ENCODE peak calls at places on chromosome 9, in seven cellular contexts. One of them, this sample, is unnamed.

GRCh38 chr9:134670042-134670525 is 28.5 kb downstream of the COL5A1 start:
- DNase-seq in tibial artery: peak; percentile 44
- DNase-seq in mucosa of descending colon: no peak
- DNase-seq in pancreas: no peak
- DNase-seq in choroid plexus epithelial cell: peak; percentile 95
- DNase-seq in AG10803: peak; percentile 91
- DNase-seq in brain microvascular endothelial cell: peak; percentile 87
- DNase-seq in this sample: no peak

GRCh38 chr9:122463828-122464632 is 13.7 kb downstream of the OR1J1 start:
- DNase-seq in tibial artery: no peak
- DNase-seq in mucosa of descending colon: no peak
- DNase-seq in pancreas: no peak
- DNase-seq in choroid plexus epithelial cell: peak; percentile 30
- DNase-seq in AG10803: no peak
- DNase-seq in brain microvascular endothelial cell: no peak
- DNase-seq in this sample: no peak

GRCh38 chr9:135575995-135576631 is 14.6 kb downstream of the PAEP start:
- DNase-seq in tibial artery: no peak
- DNase-seq in mucosa of descending colon: no peak
- DNase-seq in pancreas: no peak
- DNase-seq in choroid plexus epithelial cell: no peak
- DNase-seq in AG10803: no peak
- DNase-seq in brain microvascular endothelial cell: no peak
- DNase-seq in this sample: peak; percentile 28

GRCh38 chr9:112203536-112203935 is 28.4 kb upstream of the SUSD1 start:
- DNase-seq in tibial artery: no peak
- DNase-seq in mucosa of descending colon: no peak
- DNase-seq in pancreas: no peak
- DNase-seq in choroid plexus epithelial cell: peak; percentile 71
- DNase-seq in AG10803: peak; percentile 72
- DNase-seq in brain microvascular endothelial cell: peak; percentile 22
- DNase-seq in this sample: no peak

GRCh38 chr9:78439866-78440830 is 143.2 kb downstream of the PSAT1 start:
- DNase-seq in tibial artery: no peak
- DNase-seq in mucosa of descending colon: no peak
- DNase-seq in pancreas: no peak
- DNase-seq in choroid plexus epithelial cell: no peak
- DNase-seq in AG10803: no peak
- DNase-seq in brain microvascular endothelial cell: no peak
- DNase-seq in this sample: no peak

GRCh38 chr9:117044241-117044640 is 357.1 kb downstream of the TRIM32 start:
- DNase-seq in tibial artery: no peak
- DNase-seq in mucosa of descending colon: no peak
- DNase-seq in pancreas: no peak
- DNase-seq in choroid plexus epithelial cell: no peak
- DNase-seq in AG10803: no peak
- DNase-seq in brain microvascular endothelial cell: no peak
- DNase-seq in this sample: no peak

GRCh38 chr9:68974431-68974830 is 39.5 kb downstream of the PRKACG start:
- DNase-seq in tibial artery: no peak
- DNase-seq in mucosa of descending colon: no peak
- DNase-seq in pancreas: no peak
- DNase-seq in choroid plexus epithelial cell: no peak
- DNase-seq in AG10803: no peak
- DNase-seq in brain microvascular endothelial cell: no peak
- DNase-seq in this sample: no peak

GRCh38 chr9:81132318-81132717 is 557.0 kb downstream of the TLE1 start:
- DNase-seq in tibial artery: no peak
- DNase-seq in mucosa of descending colon: no peak
- DNase-seq in pancreas: no peak
- DNase-seq in choroid plexus epithelial cell: peak; percentile 79
- DNase-seq in AG10803: no peak
- DNase-seq in brain microvascular endothelial cell: peak; percentile 66
- DNase-seq in this sample: no peak

GRCh38 chr9:137070201-137070905 is at the start of gene SAPCD2:
- DNase-seq in tibial artery: peak; percentile 87
- DNase-seq in mucosa of descending colon: peak; percentile 94
- DNase-seq in pancreas: peak; percentile 87
- DNase-seq in choroid plexus epithelial cell: peak; percentile 81
- DNase-seq in AG10803: peak; percentile 77
- DNase-seq in brain microvascular endothelial cell: peak; percentile 66
- DNase-seq in this sample: peak; percentile 87

GRCh38 chr9:83544002-83544698 is 5.9 kb upstream of the FRMD3 start:
- DNase-seq in tibial artery: no peak
- DNase-seq in mucosa of descending colon: no peak
- DNase-seq in pancreas: peak; percentile 18
- DNase-seq in choroid plexus epithelial cell: peak; percentile 92
- DNase-seq in AG10803: peak; percentile 90
- DNase-seq in brain microvascular endothelial cell: peak; percentile 57
- DNase-seq in this sample: peak; percentile 73

GRCh38 chr9:131276107-131276888 is at the start of gene FAM78A:
- DNase-seq in tibial artery: peak; percentile 71
- DNase-seq in mucosa of descending colon: peak; percentile 83
- DNase-seq in pancreas: no peak
- DNase-seq in choroid plexus epithelial cell: peak; percentile 14
- DNase-seq in AG10803: peak; percentile 16
- DNase-seq in brain microvascular endothelial cell: no peak
- DNase-seq in this sample: peak; percentile 75

GRCh38 chr9:133117271-133118178 is 3.5 kb downstream of the RALGDS start:
- DNase-seq in tibial artery: no peak
- DNase-seq in mucosa of descending colon: peak; percentile 70
- DNase-seq in pancreas: peak; percentile 87
- DNase-seq in choroid plexus epithelial cell: no peak
- DNase-seq in AG10803: peak; percentile 82
- DNase-seq in brain microvascular endothelial cell: no peak
- DNase-seq in this sample: no peak

GRCh38 chr9:94904806-94905205 is 178.3 kb downstream of the AOPEP start:
- DNase-seq in tibial artery: no peak
- DNase-seq in mucosa of descending colon: no peak
- DNase-seq in pancreas: no peak
- DNase-seq in choroid plexus epithelial cell: no peak
- DNase-seq in AG10803: no peak
- DNase-seq in brain microvascular endothelial cell: no peak
- DNase-seq in this sample: no peak

GRCh38 chr9:135227641-135228251 is 140.3 kb downstream of the OLFM1 start:
- DNase-seq in tibial artery: no peak
- DNase-seq in mucosa of descending colon: peak; percentile 34
- DNase-seq in pancreas: no peak
- DNase-seq in choroid plexus epithelial cell: no peak
- DNase-seq in AG10803: no peak
- DNase-seq in brain microvascular endothelial cell: no peak
- DNase-seq in this sample: no peak

GRCh38 chr9:34072410-34072809 is 23.7 kb upstream of the UBAP2 start:
- DNase-seq in tibial artery: no peak
- DNase-seq in mucosa of descending colon: no peak
- DNase-seq in pancreas: no peak
- DNase-seq in choroid plexus epithelial cell: no peak
- DNase-seq in AG10803: no peak
- DNase-seq in brain microvascular endothelial cell: no peak
- DNase-seq in this sample: no peak

GRCh38 chr9:98775831-98776441 is 20.4 kb downstream of the ANKS6 start:
- DNase-seq in tibial artery: peak; percentile 44
- DNase-seq in mucosa of descending colon: no peak
- DNase-seq in pancreas: no peak
- DNase-seq in choroid plexus epithelial cell: peak; percentile 86
- DNase-seq in AG10803: peak; percentile 68
- DNase-seq in brain microvascular endothelial cell: peak; percentile 62
- DNase-seq in this sample: no peak

GRCh38 chr9:98773721-98774120 is 22.6 kb downstream of the ANKS6 start:
- DNase-seq in tibial artery: no peak
- DNase-seq in mucosa of descending colon: no peak
- DNase-seq in pancreas: no peak
- DNase-seq in choroid plexus epithelial cell: no peak
- DNase-seq in AG10803: no peak
- DNase-seq in brain microvascular endothelial cell: no peak
- DNase-seq in this sample: no peak

GRCh38 chr9:98772364-98773155 is 23.8 kb downstream of the ANKS6 start:
- DNase-seq in tibial artery: no peak
- DNase-seq in mucosa of descending colon: no peak
- DNase-seq in pancreas: no peak
- DNase-seq in choroid plexus epithelial cell: no peak
- DNase-seq in AG10803: no peak
- DNase-seq in brain microvascular endothelial cell: no peak
- DNase-seq in this sample: no peak

GRCh38 chr9:98777618-98778017 is 18.7 kb downstream of the ANKS6 start:
- DNase-seq in tibial artery: no peak
- DNase-seq in mucosa of descending colon: no peak
- DNase-seq in pancreas: no peak
- DNase-seq in choroid plexus epithelial cell: no peak
- DNase-seq in AG10803: no peak
- DNase-seq in brain microvascular endothelial cell: no peak
- DNase-seq in this sample: no peak

GRCh38 chr9:98774746-98775145 is 21.6 kb downstream of the ANKS6 start:
- DNase-seq in tibial artery: no peak
- DNase-seq in mucosa of descending colon: no peak
- DNase-seq in pancreas: no peak
- DNase-seq in choroid plexus epithelial cell: no peak
- DNase-seq in AG10803: peak; percentile 11
- DNase-seq in brain microvascular endothelial cell: no peak
- DNase-seq in this sample: no peak
- TF ChIP-seq CTCF in tibial artery: no peak
- TF ChIP-seq CTCF in mucosa of descending colon: no peak
- TF ChIP-seq CTCF in pancreas: no peak
- TF ChIP-seq CTCF in choroid plexus epithelial cell: peak; percentile 79
- TF ChIP-seq CTCF in AG10803: peak; percentile 66
- TF ChIP-seq CTCF in brain microvascular endothelial cell: peak; percentile 81
- TF ChIP-seq CTCF in this sample: no peak

GRCh38 chr9:19232117-19232829 is 1.8 kb downstream of the DENND4C start:
- DNase-seq in tibial artery: no peak
- DNase-seq in mucosa of descending colon: no peak
- DNase-seq in pancreas: no peak
- DNase-seq in choroid plexus epithelial cell: peak; percentile 15
- DNase-seq in AG10803: peak; percentile 6
- DNase-seq in brain microvascular endothelial cell: no peak
- DNase-seq in this sample: no peak

GRCh38 chr9:19231126-19232035 is 888 bp downstream of the DENND4C start:
- DNase-seq in tibial artery: no peak
- DNase-seq in mucosa of descending colon: peak; percentile 70
- DNase-seq in pancreas: no peak
- DNase-seq in choroid plexus epithelial cell: peak; percentile 26
- DNase-seq in AG10803: peak; percentile 13
- DNase-seq in brain microvascular endothelial cell: peak; percentile 2
- DNase-seq in this sample: peak; percentile 57

GRCh38 chr9:19232830-19233194 is 2.3 kb downstream of the DENND4C start:
- DNase-seq in tibial artery: no peak
- DNase-seq in mucosa of descending colon: no peak
- DNase-seq in pancreas: no peak
- DNase-seq in choroid plexus epithelial cell: peak; percentile 80
- DNase-seq in AG10803: peak; percentile 33
- DNase-seq in brain microvascular endothelial cell: peak; percentile 27
- DNase-seq in this sample: no peak

GRCh38 chr9:19230356-19231125 is at the start of gene DENND4C:
- DNase-seq in tibial artery: peak; percentile 91
- DNase-seq in mucosa of descending colon: peak; percentile 93
- DNase-seq in pancreas: peak; percentile 86
- DNase-seq in choroid plexus epithelial cell: peak; percentile 86
- DNase-seq in AG10803: peak; percentile 77
- DNase-seq in brain microvascular endothelial cell: peak; percentile 65
- DNase-seq in this sample: peak; percentile 83

GRCh38 chr9:19229725-19230355 is 653 bp upstream of the DENND4C start:
- DNase-seq in tibial artery: no peak
- DNase-seq in mucosa of descending colon: peak; percentile 87
- DNase-seq in pancreas: no peak
- DNase-seq in choroid plexus epithelial cell: peak; percentile 56
- DNase-seq in AG10803: no peak
- DNase-seq in brain microvascular endothelial cell: peak; percentile 37
- DNase-seq in this sample: peak; percentile 91
- TF ChIP-seq CTCF in tibial artery: no peak
- TF ChIP-seq CTCF in mucosa of descending colon: no peak
- TF ChIP-seq CTCF in pancreas: no peak
- TF ChIP-seq CTCF in choroid plexus epithelial cell: no peak
- TF ChIP-seq CTCF in AG10803: no peak
- TF ChIP-seq CTCF in brain microvascular endothelial cell: peak; percentile 12
- TF ChIP-seq CTCF in this sample: no peak

DNA sequence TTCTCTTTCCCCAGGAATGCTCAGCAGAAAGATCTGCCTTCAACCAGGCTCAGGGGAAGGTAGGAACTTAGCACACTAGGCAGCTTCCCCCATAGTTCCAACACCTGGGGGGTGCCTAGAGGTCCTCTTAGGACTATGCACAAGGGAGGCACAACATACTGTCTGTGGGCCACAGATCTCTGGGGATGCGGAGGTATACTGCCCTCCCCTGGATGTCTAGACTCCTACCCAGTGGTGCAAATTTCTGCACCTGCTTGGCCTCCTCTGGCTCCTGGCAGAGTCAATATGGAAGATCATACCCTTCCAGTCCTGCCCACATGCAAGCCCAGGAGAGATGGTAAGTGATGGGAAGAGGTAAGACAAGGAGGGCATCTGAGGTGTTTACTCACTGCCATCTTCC is 247.5 kb upstream of the DAPK1 start:
- DNase-seq in tibial artery: no peak
- DNase-seq in mucosa of descending colon: no peak
- DNase-seq in pancreas: no peak
- DNase-seq in choroid plexus epithelial cell: no peak
- DNase-seq in AG10803: no peak
- DNase-seq in brain microvascular endothelial cell: no peak
- DNase-seq in this sample: no peak
- TF ChIP-seq CTCF in tibial artery: no peak
- TF ChIP-seq CTCF in mucosa of descending colon: no peak
- TF ChIP-seq CTCF in pancreas: no peak
- TF ChIP-seq CTCF in choroid plexus epithelial cell: peak; percentile 38
- TF ChIP-seq CTCF in AG10803: no peak
- TF ChIP-seq CTCF in brain microvascular endothelial cell: no peak
- TF ChIP-seq CTCF in this sample: no peak

GRCh38 chr9:119282476-119283117 is 86.6 kb downstream of the BRINP1 start:
- DNase-seq in tibial artery: no peak
- DNase-seq in mucosa of descending colon: no peak
- DNase-seq in pancreas: no peak
- DNase-seq in choroid plexus epithelial cell: no peak
- DNase-seq in AG10803: no peak
- DNase-seq in brain microvascular endothelial cell: no peak
- DNase-seq in this sample: no peak

GRCh38 chr9:119280740-119281485 is 88.3 kb downstream of the BRINP1 start:
- DNase-seq in tibial artery: no peak
- DNase-seq in mucosa of descending colon: no peak
- DNase-seq in pancreas: no peak
- DNase-seq in choroid plexus epithelial cell: no peak
- DNase-seq in AG10803: no peak
- DNase-seq in brain microvascular endothelial cell: no peak
- DNase-seq in this sample: no peak

GRCh38 chr9:119283118-119283794 is 86.0 kb downstream of the BRINP1 start:
- DNase-seq in tibial artery: no peak
- DNase-seq in mucosa of descending colon: no peak
- DNase-seq in pancreas: no peak
- DNase-seq in choroid plexus epithelial cell: peak; percentile 2
- DNase-seq in AG10803: peak; percentile 3
- DNase-seq in brain microvascular endothelial cell: no peak
- DNase-seq in this sample: no peak

GRCh38 chr9:119284587-119285337 is 84.5 kb downstream of the BRINP1 start:
- DNase-seq in tibial artery: no peak
- DNase-seq in mucosa of descending colon: no peak
- DNase-seq in pancreas: no peak
- DNase-seq in choroid plexus epithelial cell: peak; percentile 9
- DNase-seq in AG10803: peak; percentile 18
- DNase-seq in brain microvascular endothelial cell: no peak
- DNase-seq in this sample: no peak

DNA sequence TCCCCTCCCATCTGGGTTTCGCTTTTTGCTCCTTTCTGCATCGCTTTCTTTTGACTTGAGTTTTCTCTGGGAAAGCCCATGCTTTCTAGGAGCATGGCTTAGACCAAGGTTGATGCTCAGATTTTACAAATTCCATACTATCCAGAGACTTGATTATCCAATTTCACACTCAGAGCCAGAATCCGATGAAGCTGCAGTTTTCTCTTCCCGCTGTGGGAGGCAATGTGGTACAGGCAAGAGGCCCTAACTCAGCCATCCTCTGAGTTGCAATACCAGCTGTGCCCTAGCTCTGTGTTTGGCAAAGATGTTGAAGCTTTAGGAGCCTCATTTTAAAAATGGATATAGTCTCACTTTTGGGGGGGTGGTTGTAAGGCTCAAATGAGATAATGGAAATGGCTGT is 85.1 kb downstream of the BRINP1 start:
- DNase-seq in tibial artery: no peak
- DNase-seq in mucosa of descending colon: no peak
- DNase-seq in pancreas: no peak
- DNase-seq in choroid plexus epithelial cell: peak; percentile 16
- DNase-seq in AG10803: peak; percentile 3
- DNase-seq in brain microvascular endothelial cell: no peak
- DNase-seq in this sample: no peak
- TF ChIP-seq CTCF in tibial artery: peak; percentile 9
- TF ChIP-seq CTCF in mucosa of descending colon: no peak
- TF ChIP-seq CTCF in pancreas: no peak
- TF ChIP-seq CTCF in choroid plexus epithelial cell: peak; percentile 17
- TF ChIP-seq CTCF in AG10803: peak; percentile 30
- TF ChIP-seq CTCF in brain microvascular endothelial cell: no peak
- TF ChIP-seq CTCF in this sample: no peak